ENCODE peak calls at places on chromosomes 11 and 22, in five cellular contexts. B is AG09309; V is tibial nerve; N is effector memory CD4-positive, alpha-beta T cell; A is heart right ventricle. S is an unnamed sample.

GRCh38 chr22:31692186-31692886 is 30.3 kb upstream of the PISD start:
- DNase-seq in B (no peak), V (no peak), N (no peak), A (no peak), S (no peak)

GRCh38 chr11:111663820-111664219 is 61.6 kb downstream of the SIK2 start:
- DNase-seq in B (no peak), V (no peak), N (no peak), A (peak), S (no peak)

GRCh38 chr11:112467721-112468120 is 207.1 kb upstream of the PLET1 start:
- DNase-seq in B (no peak), V (no peak), N (no peak), A (no peak), S (no peak)

GRCh38 chr11:17775507-17776212 is 41.1 kb downstream of the KCNC1 start:
- DNase-seq in B (no peak), V (no peak), N (no peak), A (no peak), S (no peak)

GRCh38 chr11:107259826-107260225 is 197.8 kb downstream of the CWF19L2 start:
- DNase-seq in B (no peak), V (no peak), N (no peak), A (no peak), S (no peak)

GRCh38 chr11:13116491-13116890 is 107.4 kb downstream of the RASSF10 start:
- DNase-seq in B (no peak), V (no peak), N (no peak), A (no peak), S (no peak)

GRCh38 chr22:49564666-49565515 is 262.8 kb downstream of the BRD1 start:
- DNase-seq in B (no peak), V (no peak), N (no peak), A (no peak), S (peak)

GRCh38 chr11:94553938-94554337 is 10.2 kb downstream of the FUT4 start:
- DNase-seq in B (no peak), V (no peak), N (no peak), A (no peak), S (no peak)

GRCh38 chr22:20551805-20552449 is 44.5 kb downstream of the MED15 start:
- DNase-seq in B (no peak), V (no peak), N (no peak), A (peak), S (peak)

GRCh38 chr11:75386912-75387311 is 12.4 kb upstream of the RPS3 start:
- DNase-seq in B (no peak), V (no peak), N (no peak), A (no peak), S (no peak)

GRCh38 chr11:11998091-11998781 is 10.2 kb downstream of the DKK3 start:
- DNase-seq in B (peak), V (no peak), N (no peak), A (no peak), S (no peak)

GRCh38 chr11:812390-812789 is 2.6 kb downstream of the RPLP2 start:
- DNase-seq in B (no peak), V (no peak), N (no peak), A (no peak), S (no peak)
- H3K4me3 ChIP-seq in B (no peak), V (no peak), N (no peak), A (no peak), S (no peak)

GRCh38 chr11:123776160-123776559 is 21.8 kb upstream of the OR6X1 start:
- DNase-seq in B (no peak), V (no peak), N (no peak), A (no peak), S (no peak)
- H3K4me3 ChIP-seq in B (no peak), V (no peak), N (no peak), A (no peak), S (no peak)

GRCh38 chr11:131977854-131978253 is 607.4 kb downstream of the NTM start:
- DNase-seq in B (peak), V (no peak), N (no peak), A (no peak), S (no peak)
- H3K4me3 ChIP-seq in B (no peak), V (no peak), N (no peak), A (no peak), S (no peak)

DNA sequence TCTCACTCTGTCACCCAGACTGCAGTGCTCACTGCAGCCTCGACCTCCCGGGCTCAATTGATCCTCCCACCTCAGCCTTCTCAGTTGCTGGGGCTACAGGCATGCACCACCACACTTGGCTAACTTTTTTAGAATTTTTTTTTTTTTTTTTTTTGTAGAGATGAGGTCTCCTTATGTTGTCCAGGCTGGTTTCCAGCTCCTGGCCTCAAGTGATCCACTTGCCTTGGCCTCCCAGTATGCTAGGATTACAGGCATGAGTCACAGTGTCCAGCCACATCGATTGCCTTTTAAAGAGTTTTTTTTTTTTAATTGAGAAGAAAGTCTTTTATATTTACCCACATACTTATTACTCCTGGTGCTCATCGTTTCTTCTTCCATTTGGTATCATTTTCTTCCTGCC is 30.0 kb downstream of the PARVG start:
- DNase-seq in B (peak), V (no peak), N (no peak), A (no peak), S (no peak)
- H3K4me3 ChIP-seq in B (no peak), V (no peak), N (no peak), A (no peak), S (no peak)